ENCODE peak calls at places on chromosomes 7 and 10, in seven cellular contexts. T, J, H, C, F, L and N are unnamed samples. For H3K4me1, the result is how much of the 10 kb centered on the place peaks cover.

GRCh38 chr10:112448903-112449302 is 1.9 kb downstream of the VTI1A start:
- DNase-seq in T (no peak), J (no peak), H (no peak), C (no peak), F (no peak), L (no peak), N (no peak)

GRCh38 chr7:12062062-12062461 is 149.0 kb upstream of the TMEM106B start:
- DNase-seq in T (no peak), J (no peak), H (no peak), C (no peak), F (no peak), L (no peak), N (no peak)

GRCh38 chr7:133376514-133376913 is 123.6 kb downstream of the EXOC4 start:
- DNase-seq in T (no peak), J (no peak), H (no peak), C (no peak), F (no peak), L (no peak), N (no peak)

GRCh38 chr7:147478751-147479150 is 1111.8 kb upstream of the C7orf33 start:
- DNase-seq in T (peak), J (no peak), H (no peak), C (no peak), F (no peak), L (no peak), N (no peak)

GRCh38 chr10:46290101-46290884 is 3.5 kb downstream of the ANTXRL start:
- DNase-seq in T (no peak), J (no peak), H (no peak), C (no peak), F (no peak), L (peak), N (no peak)

GRCh38 chr7:28575241-28575643 is 162.9 kb downstream of the CREB5 start:
- DNase-seq in T (no peak), J (no peak), H (no peak), C (no peak), F (peak), L (no peak), N (no peak)

GRCh38 chr10:42428534-42428933 is 209.8 kb downstream of the ZNF33B start:
- DNase-seq in T (no peak), J (no peak), H (no peak), C (no peak), F (no peak), L (no peak), N (no peak)

GRCh38 chr7:31123726-31124125 is 71.6 kb downstream of the ADCYAP1R1 start:
- DNase-seq in T (no peak), J (no peak), H (no peak), C (peak), F (no peak), L (no peak), N (no peak)

GRCh38 chr10:80158598-80159127 is 26.1 kb downstream of the PLAC9 start:
- DNase-seq in T (no peak), J (peak), H (peak), C (peak), F (peak), L (no peak), N (peak)

GRCh38 chr10:25231751-25232150 is 57.0 kb downstream of the GPR158 start:
- DNase-seq in T (no peak), J (no peak), H (no peak), C (no peak), F (no peak), L (no peak), N (no peak)

GRCh38 chr10:103676851-103677417 is 178.4 kb downstream of the SH3PXD2A start:
- DNase-seq in T (no peak), J (no peak), H (peak), C (no peak), F (peak), L (no peak), N (no peak)

GRCh38 chr7:49089717-49090116 is 165.4 kb downstream of the CDC14C start:
- DNase-seq in T (no peak), J (no peak), H (no peak), C (no peak), F (no peak), L (no peak), N (no peak)

GRCh38 chr10:96670786-96671185 is 49.5 kb downstream of the PIK3AP1 start:
- DNase-seq in T (no peak), J (no peak), H (no peak), C (no peak), F (peak), L (peak), N (no peak)

GRCh38 chr10:51867956-51868355 is 168.6 kb upstream of the CSTF2T start:
- DNase-seq in T (no peak), J (no peak), H (no peak), C (no peak), F (peak), L (no peak), N (no peak)

GRCh38 chr7:6375346-6376101 is 72.2 kb downstream of the DAGLB start:
- DNase-seq in T (no peak), J (no peak), H (peak), C (no peak), F (peak), L (no peak), N (peak)

GRCh38 chr7:47952224-47952623 is 4.0 kb upstream of the PKD1L1 start:
- DNase-seq in T (no peak), J (no peak), H (no peak), C (no peak), F (no peak), L (no peak), N (no peak)

GRCh38 chr7:102236592-102237287 is 49.9 kb upstream of the SH2B2 start:
- DNase-seq in T (peak), J (peak), H (peak), C (peak), F (peak), L (peak), N (no peak)

GRCh38 chr7:30170460-30171197 is 35.8 kb downstream of the MTURN start:
- DNase-seq in T (no peak), J (no peak), H (no peak), C (no peak), F (no peak), L (no peak), N (no peak)

GRCh38 chr10:130453036-130453720 is 317.0 kb downstream of the GLRX3 start:
- DNase-seq in T (no peak), J (no peak), H (no peak), C (no peak), F (no peak), L (no peak), N (no peak)

GRCh38 chr10:101337836-101338235 is 16.1 kb upstream of the BTRC start:
- DNase-seq in T (no peak), J (no peak), H (no peak), C (no peak), F (no peak), L (peak), N (no peak)

GRCh38 chr7:30925913-30926312 is 14.3 kb downstream of the AQP1 start:
- DNase-seq in T (no peak), J (no peak), H (no peak), C (peak), F (no peak), L (peak), N (no peak)

GRCh38 chr10:688287-688620 is 1.2 kb downstream of the DIP2C start:
- DNase-seq in T (no peak), J (no peak), H (no peak), C (no peak), F (no peak), L (no peak), N (no peak)

GRCh38 chr7:22854158-22855048 is 31.8 kb upstream of the TOMM7 start:
- DNase-seq in T (peak), J (peak), H (peak), C (peak), F (peak), L (peak), N (peak)

GRCh38 chr10:58576736-58577366 is 64.2 kb downstream of the BICC1 start:
- DNase-seq in T (no peak), J (no peak), H (no peak), C (no peak), F (no peak), L (peak), N (no peak)

GRCh38 chr10:37549054-37549453 is 308.4 kb downstream of the ZNF248 start:
- DNase-seq in T (no peak), J (no peak), H (no peak), C (no peak), F (no peak), L (no peak), N (no peak)

GRCh38 chr10:86642499-86642898 is 11.8 kb upstream of the OPN4 start:
- DNase-seq in T (no peak), J (no peak), H (no peak), C (no peak), F (peak), L (no peak), N (no peak)

GRCh38 chr10:77715081-77715480 is 77.5 kb upstream of the KCNMA1 start:
- DNase-seq in T (no peak), J (no peak), H (no peak), C (no peak), F (no peak), L (peak), N (peak)

GRCh38 chr7:41891967-41892755 is 189.3 kb upstream of the INHBA start:
- DNase-seq in T (peak), J (no peak), H (no peak), C (no peak), F (no peak), L (peak), N (no peak)

GRCh38 chr7:105723582-105723981 is 142.3 kb upstream of the EFCAB10 start:
- DNase-seq in T (no peak), J (peak), H (no peak), C (no peak), F (no peak), L (peak), N (no peak)

GRCh38 chr7:157426463-157427301 is 89.9 kb downstream of the DNAJB6 start:
- DNase-seq in T (no peak), J (no peak), H (no peak), C (no peak), F (no peak), L (no peak), N (no peak)

GRCh38 chr7:51314041-51314440 is 2.6 kb downstream of the COBL start:
- DNase-seq in T (no peak), J (no peak), H (no peak), C (no peak), F (no peak), L (peak), N (no peak)

DNA sequence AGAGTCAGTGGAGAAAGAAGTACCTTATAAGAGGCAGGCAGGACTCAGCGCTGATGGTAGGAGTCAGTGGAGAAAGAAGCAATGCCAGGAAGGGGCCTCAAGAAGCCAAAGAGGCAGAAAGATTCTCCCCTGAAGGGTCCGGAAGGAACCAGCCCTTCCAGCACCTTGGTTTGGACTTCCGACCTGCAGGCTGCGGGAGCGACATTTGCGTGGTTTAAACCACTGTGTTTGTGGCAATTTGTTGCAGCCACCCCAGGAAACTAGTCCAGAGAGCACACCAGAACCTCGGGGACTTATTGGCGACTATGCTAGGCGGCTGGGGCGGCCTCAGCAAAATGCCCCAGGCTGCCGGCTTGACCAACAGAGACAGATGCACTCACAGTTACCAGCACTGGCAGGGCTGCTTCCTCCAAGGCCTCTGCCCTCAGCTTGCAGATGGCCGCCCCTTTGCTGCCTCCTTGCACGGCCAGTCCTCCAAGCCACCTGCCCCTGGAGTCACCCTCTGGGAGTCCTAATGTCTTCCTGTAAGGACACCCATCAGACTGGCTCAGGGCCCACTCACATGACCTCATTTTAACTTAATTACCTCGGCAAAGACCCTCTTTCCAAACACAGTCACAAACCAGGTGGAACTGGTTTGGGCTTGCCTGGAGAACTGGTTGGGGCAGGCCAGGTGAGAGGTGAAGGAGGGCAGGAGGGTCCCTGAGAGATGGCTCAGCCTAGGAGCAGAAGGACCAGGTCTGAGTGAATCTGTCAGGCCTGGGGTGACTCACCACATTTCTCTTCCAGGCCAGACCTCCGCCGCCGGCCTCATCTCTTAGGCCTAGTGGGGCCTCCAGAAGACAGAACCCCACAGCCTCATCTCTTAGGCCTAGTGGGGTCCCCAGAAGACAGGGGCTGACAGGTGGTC is 26.1 kb downstream of the CALML3 start:
- DNase-seq in T (no peak), J (peak), H (peak), C (no peak), F (peak), L (no peak), N (peak)
- H3K4me1 ChIP-seq in T (under half), J (under half), H (under half), C (half or more), F (under half), L (under half), N (half or more)

GRCh38 chr7:93515144-93515543 is 59.4 kb downstream of the CALCR start:
- DNase-seq in T (no peak), J (no peak), H (no peak), C (no peak), F (peak), L (no peak), N (no peak)

DNA sequence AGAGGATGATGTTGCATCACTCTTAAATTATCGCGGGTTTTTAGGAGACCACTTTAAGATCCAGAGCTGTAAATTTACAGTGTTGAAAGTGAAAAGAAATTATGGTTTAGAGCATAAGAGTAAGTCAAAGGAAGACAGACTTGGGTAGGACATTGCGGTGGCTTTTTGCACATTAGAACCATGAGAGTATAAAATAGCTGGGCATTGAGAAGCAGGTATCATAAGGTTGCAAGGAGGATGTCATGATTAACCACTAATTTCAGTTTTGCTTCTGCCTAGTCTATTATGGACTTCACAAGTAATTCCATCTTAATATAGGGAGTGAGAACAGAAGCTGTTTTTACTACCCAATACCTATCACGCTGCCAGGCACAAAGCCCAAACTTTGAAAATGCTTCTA is 57.7 kb downstream of the CALCR start:
- DNase-seq in T (no peak), J (no peak), H (no peak), C (no peak), F (no peak), L (no peak), N (no peak)
- TF ChIP-seq CTCF in T (no peak), J (no peak), H (no peak), C (no peak), F (no peak), L (no peak), N (no peak)

DNA sequence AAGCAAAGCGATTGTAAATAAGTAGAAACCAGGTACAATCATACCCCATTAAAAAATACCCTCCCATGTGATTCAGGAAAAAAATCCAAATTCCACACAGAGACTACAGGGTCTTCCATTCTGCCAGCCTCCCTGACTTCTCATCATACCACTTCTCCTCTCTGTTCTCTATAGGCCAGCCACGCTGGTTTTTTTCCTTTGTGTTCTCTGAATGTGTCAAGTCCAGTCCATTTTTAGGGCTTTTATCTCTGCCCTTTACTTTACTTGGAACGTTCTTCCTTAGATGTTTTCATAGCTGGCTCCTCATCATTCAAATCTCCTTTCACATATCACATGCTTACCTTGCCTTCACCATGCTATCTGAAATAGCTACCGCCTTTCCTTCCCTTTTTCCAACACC is 597.6 kb downstream of the PHTF2 start:
- DNase-seq in T (no peak), J (no peak), H (no peak), C (no peak), F (no peak), L (no peak), N (no peak)
- H3K4me1 ChIP-seq in T (under half), J (under half), H (under half), C (under half), F (under half), L (under half), N (under half)

GRCh38 chr10:119598397-119598796 is 1.6 kb upstream of the TIAL1 start:
- DNase-seq in T (no peak), J (no peak), H (no peak), C (no peak), F (no peak), L (no peak), N (no peak)

GRCh38 chr10:119596537-119597404 is at the start of gene TIAL1:
- DNase-seq in T (peak), J (peak), H (peak), C (peak), F (peak), L (peak), N (peak)

GRCh38 chr10:119597405-119598186 is 832 bp upstream of the TIAL1 start:
- DNase-seq in T (no peak), J (no peak), H (no peak), C (no peak), F (no peak), L (no peak), N (no peak)

GRCh38 chr10:119602241-119603095 is 5.7 kb upstream of the TIAL1 start:
- DNase-seq in T (peak), J (no peak), H (no peak), C (no peak), F (no peak), L (peak), N (no peak)
- TF ChIP-seq CTCF in T (peak), J (no peak), H (peak), C (peak), F (peak), L (peak), N (no peak)

GRCh38 chr10:91208645-91209044 is 11.8 kb upstream of the PCGF5 start:
- DNase-seq in T (no peak), J (no peak), H (no peak), C (no peak), F (no peak), L (no peak), N (no peak)
- H3K4me1 ChIP-seq in T (under half), J (under half), H (half or more), C (under half), F (under half), L (under half), N (under half)

DNA sequence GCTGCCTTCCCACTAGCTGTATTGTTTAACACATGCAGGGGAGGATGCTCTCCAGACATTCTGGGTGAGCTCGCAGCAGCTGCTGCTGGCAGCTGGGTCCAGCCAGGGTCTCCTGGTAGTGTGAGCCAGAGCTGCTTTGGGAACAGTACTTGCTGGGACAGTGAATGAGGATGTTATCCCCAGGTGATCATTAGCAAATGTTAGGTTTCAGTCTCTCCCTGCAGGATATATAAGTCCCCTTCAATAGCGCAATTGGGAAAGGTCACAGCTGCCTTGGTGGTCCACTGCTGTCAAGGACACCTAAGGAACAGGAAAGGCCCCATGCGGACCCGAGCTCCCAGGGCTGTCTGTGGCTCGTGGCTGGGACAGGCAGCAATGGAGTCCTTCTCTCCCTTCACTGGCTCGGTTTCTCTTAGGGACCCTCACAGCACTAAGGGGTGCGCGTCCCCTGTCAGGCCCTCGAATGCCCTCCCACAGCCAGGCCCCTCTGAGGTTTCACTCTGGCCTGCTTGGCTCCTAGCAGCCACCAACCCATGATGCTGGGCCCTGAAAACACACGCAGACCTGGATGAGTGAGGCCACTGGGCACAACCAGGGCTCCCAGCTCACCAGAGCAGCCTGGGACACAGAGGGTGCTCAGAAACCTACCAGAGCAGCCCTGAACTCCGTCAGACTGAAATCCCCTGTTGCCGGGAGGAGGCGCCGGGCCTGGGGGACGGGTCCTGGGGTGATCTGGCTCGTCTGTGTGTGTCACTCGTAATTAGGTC is 173.0 kb upstream of the LANCL2 start:
- DNase-seq in T (no peak), J (no peak), H (no peak), C (no peak), F (peak), L (peak), N (no peak)
- TF ChIP-seq CTCF in T (peak), J (no peak), H (no peak), C (no peak), F (no peak), L (no peak), N (no peak)

GRCh38 chr10:113657544-113657943 is 6.3 kb downstream of the NRAP start:
- DNase-seq in T (no peak), J (no peak), H (no peak), C (no peak), F (no peak), L (peak), N (no peak)
- H3K4me1 ChIP-seq in T (under half), J (under half), H (under half), C (under half), F (under half), L (under half), N (under half)

GRCh38 chr10:11138634-11139033 is 121.0 kb downstream of the CELF2 start:
- DNase-seq in T (no peak), J (no peak), H (no peak), C (no peak), F (no peak), L (no peak), N (no peak)
- TF ChIP-seq CTCF in T (no peak), J (no peak), H (no peak), C (no peak), F (no peak), L (no peak), N (no peak)

GRCh38 chr7:114765331-114766125 is 156.4 kb upstream of the MDFIC start:
- DNase-seq in T (no peak), J (no peak), H (no peak), C (no peak), F (no peak), L (no peak), N (no peak)
- H3K4me1 ChIP-seq in T (under half), J (under half), H (under half), C (under half), F (under half), L (under half), N (under half)

GRCh38 chr10:98088186-98088971 is 46.1 kb upstream of the R3HCC1L start:
- DNase-seq in T (no peak), J (no peak), H (peak), C (no peak), F (no peak), L (no peak), N (no peak)
- TF ChIP-seq CTCF in T (no peak), J (no peak), H (no peak), C (no peak), F (no peak), L (no peak), N (no peak)